ENCODE peak calls at places on chromosomes 12 and 14, in six cellular contexts. Z is fibroblast of mammary gland, X is astrocyte of the spinal cord, E is left ventricle myocardium inferior, S is astrocyte, G is heart right ventricle. L is an unnamed sample.

GRCh38 chr12:130041983-130042812 is 120.1 kb upstream of the FZD10 start:
- DNase-seq in Z (no peak), X (no peak), E (no peak), S (no peak), G (no peak), L (no peak)

GRCh38 chr12:110379642-110380041 is 23.9 kb downstream of the ANAPC7 start:
- DNase-seq in Z (no peak), X (no peak), E (no peak), S (no peak), G (no peak), L (no peak)

GRCh38 chr14:20682435-20683124 is 1.8 kb upstream of the RNASE4 start:
- DNase-seq in Z (peak; percentile 91), X (peak; percentile 95), E (peak; percentile 89), S (peak; percentile 92), G (peak; percentile 93), L (peak; percentile 93)

GRCh38 chr12:24480766-24481449 is 468.0 kb downstream of the BCAT1 start:
- DNase-seq in Z (no peak), X (no peak), E (no peak), S (peak; percentile 16), G (no peak), L (no peak)

GRCh38 chr12:68432622-68433021 is 100.5 kb upstream of the MDM1 start:
- DNase-seq in Z (no peak), X (no peak), E (no peak), S (no peak), G (no peak), L (no peak)

GRCh38 chr14:103360548-103360947 is 24.7 kb upstream of the MARK3 start:
- DNase-seq in Z (no peak), X (no peak), E (no peak), S (no peak), G (no peak), L (no peak)

GRCh38 chr12:119594772-119595445 is 1.3 kb downstream of the TMEM233 start:
- DNase-seq in Z (no peak), X (peak; percentile 13), E (peak; percentile 29), S (peak; percentile 20), G (peak; percentile 24), L (no peak)

GRCh38 chr12:109999983-110000505 is 814 bp downstream of the ANKRD13A start:
- DNase-seq in Z (peak; percentile 43), X (peak; percentile 31), E (no peak), S (peak; percentile 45), G (no peak), L (peak; percentile 48)

GRCh38 chr12:129009833-129010232 is 156.6 kb downstream of the GLT1D1 start:
- DNase-seq in Z (no peak), X (no peak), E (no peak), S (no peak), G (no peak), L (no peak)

DNA sequence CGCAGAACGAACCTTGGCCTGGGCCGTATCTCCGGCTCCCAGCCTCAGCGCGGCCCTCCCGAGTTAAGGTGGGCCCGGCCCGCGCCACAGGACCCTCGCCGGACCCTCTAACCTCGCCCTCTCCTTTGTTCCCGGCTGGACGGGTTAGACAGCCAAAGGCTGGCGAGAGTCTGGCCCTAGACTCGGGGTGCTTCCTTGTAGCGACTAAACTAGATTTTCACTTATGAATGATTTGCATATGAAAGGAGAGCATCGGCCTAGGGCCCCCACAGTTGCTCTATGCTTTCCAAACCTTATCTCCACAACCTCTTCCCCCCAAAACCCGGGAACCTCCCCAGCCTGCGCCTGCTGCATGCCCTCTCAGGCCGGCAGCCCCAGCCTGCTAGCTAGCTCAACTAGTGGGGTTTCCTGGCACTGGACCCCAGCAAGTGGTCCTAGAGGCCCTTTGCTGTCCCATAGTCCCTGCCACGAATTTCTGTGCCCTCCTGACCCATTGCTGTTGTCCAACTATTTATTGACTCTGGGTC is 2.0 kb downstream of the HOXC5 start:
- DNase-seq in Z (no peak), X (no peak), E (no peak), S (no peak), G (no peak), L (no peak)
- H3K4me3 ChIP-seq in Z (peak overlapping the region; percentile 52), X (peak overlapping the region; percentile 45), E (no peak overlapping the region), S (no peak overlapping the region), G (no peak overlapping the region), L (no peak overlapping the region)

DNA sequence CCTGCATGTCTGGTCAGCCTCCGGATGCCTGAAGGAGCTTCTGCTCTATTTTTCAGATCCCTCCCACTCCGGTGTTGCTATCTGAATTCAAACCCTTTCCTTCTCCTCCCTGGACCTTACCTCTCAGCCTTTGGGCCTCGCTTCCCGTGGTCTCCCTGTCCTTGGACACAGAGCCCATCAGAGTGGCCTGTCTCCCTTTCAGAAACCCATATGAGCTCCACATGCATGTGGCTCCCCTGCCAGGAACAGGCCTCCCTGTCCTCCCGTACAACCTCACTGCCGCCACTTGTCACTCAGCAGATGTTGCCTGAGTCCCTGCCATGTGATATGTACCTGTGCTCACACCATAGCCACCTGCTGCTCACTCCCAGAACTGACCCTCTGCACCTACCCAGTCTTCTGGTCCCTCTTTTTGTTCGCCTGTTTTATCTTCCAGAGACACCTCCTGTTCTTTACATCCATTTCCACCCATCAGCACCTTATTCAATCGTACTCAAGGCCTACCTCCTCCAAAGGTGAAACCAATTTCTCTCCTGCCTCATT is 182.5 kb downstream of the ZFP36L1 start:
- DNase-seq in Z (no peak), X (no peak), E (no peak), S (no peak), G (no peak), L (no peak)
- TF ChIP-seq CTCF in Z (no peak), X (no peak), E (no peak), S (no peak), G (no peak), L (no peak)

DNA sequence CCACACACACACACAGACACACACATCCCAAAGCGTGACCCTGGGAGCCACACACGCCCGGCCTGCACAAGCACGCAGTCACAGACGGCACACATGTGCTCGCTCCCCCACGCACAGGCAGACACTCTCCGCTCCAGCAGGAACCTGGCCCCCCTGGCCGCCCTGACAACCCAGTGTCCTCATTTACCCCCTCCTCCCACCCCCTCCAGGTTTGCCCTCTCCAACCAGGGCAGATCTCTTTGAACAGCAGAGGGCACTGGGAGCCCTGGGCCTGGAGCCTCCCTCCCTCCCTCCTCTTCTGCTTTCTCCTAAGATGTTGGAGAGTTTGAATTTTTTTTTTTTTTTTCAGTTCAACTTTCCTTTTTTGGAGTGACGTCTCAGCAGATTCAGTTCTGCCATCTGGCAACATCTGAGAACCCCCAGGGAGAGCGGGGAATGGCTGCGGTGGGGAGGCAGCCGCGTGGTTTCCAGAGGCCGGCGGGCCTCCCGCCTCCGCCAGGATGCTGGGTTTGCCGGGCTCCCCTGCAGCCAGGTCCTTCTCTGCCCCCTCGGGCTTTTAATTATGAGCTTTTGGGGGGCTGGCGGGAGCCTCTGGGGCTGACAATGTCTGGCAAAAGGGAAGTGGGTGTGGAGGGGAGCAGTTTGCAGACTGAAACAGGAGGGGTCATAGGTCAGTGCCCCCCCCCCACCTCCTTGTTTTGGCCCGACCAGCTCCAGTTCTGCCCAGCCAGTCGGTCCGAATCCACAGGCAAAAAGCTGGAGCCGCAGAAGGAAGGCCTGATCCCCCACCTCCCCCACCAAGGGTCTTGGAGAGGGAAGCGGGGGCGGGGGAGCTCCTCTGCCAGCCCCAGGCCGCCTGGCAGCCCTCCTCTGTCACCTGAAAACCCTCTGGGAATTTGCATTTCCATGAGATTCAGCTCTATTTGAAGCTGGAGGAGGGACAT is 1.3 kb upstream of the NCOR2 start:
- DNase-seq in Z (peak; percentile 97), X (peak; percentile 98), E (peak; percentile 81), S (peak; percentile 94), G (peak; percentile 87), L (peak; percentile 94)
- H3K4me3 ChIP-seq in Z (no peak overlapping the region), X (no peak overlapping the region), E (peak overlapping the region; percentile 99), S (no peak overlapping the region), G (no peak overlapping the region), L (no peak overlapping the region)

GRCh38 chr12:54355104-54355815 is 9.0 kb downstream of the GPR84 start:
- DNase-seq in Z (no peak), X (no peak), E (no peak), S (no peak), G (no peak), L (no peak)
- TF ChIP-seq CTCF in Z (no peak), X (peak; percentile 14), E (no peak), S (no peak), G (no peak), L (no peak)

GRCh38 chr12:8145754-8146415 is 10.9 kb upstream of the ZNF705A start:
- DNase-seq in Z (peak; percentile 83), X (peak; percentile 95), E (peak; percentile 50), S (peak; percentile 93), G (peak; percentile 46), L (peak; percentile 92)

GRCh38 chr12:8146416-8146771 is 10.4 kb upstream of the ZNF705A start:
- DNase-seq in Z (no peak), X (no peak), E (no peak), S (no peak), G (no peak), L (no peak)
- H3K4me3 ChIP-seq in Z (peak overlapping the region; percentile 9), X (no peak overlapping the region), E (peak overlapping the region; percentile 37), S (peak overlapping the region; percentile 21), G (no peak overlapping the region), L (peak overlapping the region; percentile 24)

DNA sequence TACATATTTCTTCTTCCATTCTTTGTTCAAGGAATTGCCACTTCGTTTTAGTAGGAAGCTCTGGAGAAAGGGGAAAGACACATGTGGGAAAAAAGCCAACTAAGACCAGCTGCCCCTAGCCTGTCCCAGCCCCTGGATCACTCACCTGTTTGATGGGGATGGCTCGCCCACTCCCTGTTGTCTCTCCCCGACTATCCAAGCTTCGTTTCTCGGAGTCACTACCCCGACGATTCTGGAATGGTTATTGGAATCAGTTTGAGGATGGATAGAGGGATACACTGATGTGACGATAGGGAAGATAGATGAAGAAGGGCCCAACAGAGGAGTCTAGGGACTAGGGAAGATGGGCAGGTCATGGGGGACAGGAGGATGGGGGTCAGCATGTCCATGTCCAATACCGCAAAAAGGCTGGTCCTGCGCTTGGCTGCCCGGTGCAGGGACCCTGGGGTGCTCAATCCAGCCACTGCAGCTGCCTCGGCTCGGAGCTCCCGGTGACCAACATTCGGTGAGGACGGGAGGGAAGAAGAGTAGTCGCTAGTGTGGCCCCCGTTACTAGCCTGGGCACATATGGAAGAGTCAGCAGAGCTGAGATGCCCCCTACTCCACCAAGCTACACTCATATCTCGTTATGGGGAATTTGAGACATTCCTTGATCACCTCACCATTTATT is 7.0 kb downstream of the AGAP2 start:
- DNase-seq in Z (no peak), X (no peak), E (no peak), S (no peak), G (no peak), L (no peak)
- TF ChIP-seq CTCF in Z (no peak), X (no peak), E (no peak), S (no peak), G (no peak), L (no peak)